ENCODE peak calls at places on chromosomes 2 and 18, in five cellular contexts. R, O, X, U and L are unnamed samples.
A peak's percentile ranks its signal among the peaks of the same experiment; 100 is the strongest.

GRCh38 chr2:234670052-234670451 is 173.2 kb upstream of the ARL4C start:
- DNase-seq in O (no peak), R (no peak), X (peak; percentile 56), U (no peak), L (no peak)

GRCh38 chr2:227862227-227862740 is 9.1 kb upstream of the DAW1 start:
- DNase-seq in X (peak; percentile 50), O (no peak), U (peak; percentile 51), R (no peak), L (no peak)

GRCh38 chr2:216299588-216299987 is 72.7 kb downstream of the MARCHF4 start:
- DNase-seq in U (no peak), R (no peak), X (no peak), O (no peak), L (no peak)

GRCh38 chr18:43392168-43392567 is 114.9 kb upstream of the SYT4 start:
- DNase-seq in X (no peak), O (no peak), R (no peak), U (no peak), L (no peak)

GRCh38 chr2:177430425-177430824 is 37.9 kb downstream of the AGPS start:
- DNase-seq in O (no peak), R (no peak), X (no peak), U (no peak), L (no peak)

GRCh38 chr2:240579071-240579762 is 7.3 kb upstream of the CAPN10 start:
- DNase-seq in X (no peak), O (no peak), R (peak; percentile 43), U (no peak), L (no peak)

GRCh38 chr2:101717041-101717817 is 19.7 kb downstream of the MAP4K4 start:
- DNase-seq in R (peak; percentile 54), O (no peak), X (no peak), U (no peak), L (no peak)

GRCh38 chr2:138090330-138090729 is 126.1 kb downstream of the HNMT start:
- DNase-seq in U (peak; percentile 22), O (no peak), X (no peak), R (peak; percentile 1), L (no peak)

GRCh38 chr2:61807036-61807757 is 46.7 kb downstream of the FAM161A start:
- DNase-seq in X (no peak), R (peak; percentile 55), O (no peak), U (no peak), L (no peak)

GRCh38 chr2:124911560-124911959 is 886.5 kb downstream of the CNTNAP5 start:
- DNase-seq in U (no peak), R (no peak), O (no peak), X (no peak), L (no peak)
- TF ChIP-seq CTCF in U (no peak), R (no peak), O (no peak), X (no peak), L (no peak)

GRCh38 chr2:17541514-17541950 is 1.0 kb downstream of the VSNL1 start:
- DNase-seq in O (no peak), U (no peak), X (no peak), R (no peak), L (no peak)
- H3K4me3 ChIP-seq in O (no peak overlapping the region), U (peak overlapping the region; percentile 65), X (peak overlapping the region; percentile 70), R (no peak overlapping the region), L (no peak overlapping the region)

GRCh38 chr18:22344908-22345670 is 72.6 kb downstream of the CTAGE1 start:
- DNase-seq in O (no peak), X (no peak), U (no peak), R (no peak), L (no peak)
- H3K27me3 ChIP-seq in O (no peaks in the 10 kb centered on the region), X (peaks cover 18% of the 10 kb centered on the region), U (no peaks in the 10 kb centered on the region), R (peaks cover 2% of the 10 kb centered on the region), L (peaks cover 41% of the 10 kb centered on the region)

GRCh38 chr2:46461716-46462171 is 17.6 kb upstream of the TMEM247 start:
- DNase-seq in O (no peak), X (no peak), R (no peak), U (no peak), L (no peak)
- TF ChIP-seq CTCF in O (no peak), X (no peak), R (no peak), U (no peak), L (no peak)

GRCh38 chr18:55097406-55098170 is 138.3 kb upstream of the CCDC68 start:
- DNase-seq in O (no peak), R (no peak), X (no peak), U (no peak), L (no peak)
- H3K4me3 ChIP-seq in O (no peak overlapping the region), R (no peak overlapping the region), X (no peak overlapping the region), U (no peak overlapping the region), L (no peak overlapping the region)

DNA sequence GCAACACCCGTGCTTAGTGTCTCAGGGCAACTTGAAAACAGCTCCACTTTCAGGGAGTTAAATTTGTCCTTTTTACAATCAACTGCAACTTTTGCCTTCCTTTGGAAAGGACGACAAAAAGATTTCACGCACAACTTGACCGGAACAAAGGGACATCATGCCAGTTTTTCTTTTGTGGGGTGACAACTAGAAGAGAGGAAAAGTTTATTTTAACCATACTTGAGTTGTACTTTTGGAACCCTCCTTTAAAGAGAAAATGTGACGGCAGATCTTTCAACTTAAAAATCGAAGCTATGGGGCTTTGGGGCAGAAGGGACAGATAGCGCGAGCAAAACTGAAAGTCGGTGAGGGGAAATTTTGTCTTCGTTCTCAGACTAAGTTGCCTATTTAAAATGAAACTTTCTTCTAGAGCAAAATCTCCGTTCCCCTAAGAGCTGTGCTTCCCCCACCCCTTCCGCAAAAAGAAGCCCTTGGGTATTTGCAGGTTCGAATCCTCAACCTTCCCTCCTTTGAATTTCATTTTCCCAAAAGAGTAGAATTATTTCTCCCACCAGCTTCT is 5.5 kb upstream of the ONECUT2 start:
- DNase-seq in X (no peak), U (no peak), O (no peak), R (no peak), L (no peak)
- H3K27me3 ChIP-seq in X (peaks cover 89% of the 10 kb centered on the region), U (peaks cover 43% of the 10 kb centered on the region), O (peaks cover 31% of the 10 kb centered on the region), R (no peaks in the 10 kb centered on the region), L (peaks cover 51% of the 10 kb centered on the region)

GRCh38 chr2:38551171-38551570 is 51.6 kb downstream of the HNRNPLL start:
- DNase-seq in R (no peak), U (no peak), O (no peak), X (no peak), L (no peak)
- TF ChIP-seq CTCF in R (no peak), U (no peak), O (no peak), X (no peak), L (no peak)

GRCh38 chr18:4352746-4353522 is 102.2 kb downstream of the DLGAP1 start:
- DNase-seq in X (no peak), R (no peak), O (no peak), U (no peak), L (no peak)
- H3K4me3 ChIP-seq in X (no peak overlapping the region), R (no peak overlapping the region), O (no peak overlapping the region), U (no peak overlapping the region), L (no peak overlapping the region)

GRCh38 chr2:26585966-26586365 is 55.2 kb downstream of the CIB4 start:
- DNase-seq in X (no peak), R (no peak), O (peak; percentile 35), U (no peak), L (no peak)

GRCh38 chr2:26588576-26588975 is 52.6 kb downstream of the CIB4 start:
- DNase-seq in R (no peak), O (peak; percentile 42), X (no peak), U (no peak), L (no peak)

GRCh38 chr2:26590439-26590838 is 50.7 kb downstream of the CIB4 start:
- DNase-seq in X (no peak), R (no peak), U (no peak), O (peak; percentile 13), L (no peak)

GRCh38 chr2:26585100-26585499 is 56.1 kb downstream of the CIB4 start:
- DNase-seq in U (no peak), X (no peak), R (no peak), O (peak; percentile 46), L (no peak)

DNA sequence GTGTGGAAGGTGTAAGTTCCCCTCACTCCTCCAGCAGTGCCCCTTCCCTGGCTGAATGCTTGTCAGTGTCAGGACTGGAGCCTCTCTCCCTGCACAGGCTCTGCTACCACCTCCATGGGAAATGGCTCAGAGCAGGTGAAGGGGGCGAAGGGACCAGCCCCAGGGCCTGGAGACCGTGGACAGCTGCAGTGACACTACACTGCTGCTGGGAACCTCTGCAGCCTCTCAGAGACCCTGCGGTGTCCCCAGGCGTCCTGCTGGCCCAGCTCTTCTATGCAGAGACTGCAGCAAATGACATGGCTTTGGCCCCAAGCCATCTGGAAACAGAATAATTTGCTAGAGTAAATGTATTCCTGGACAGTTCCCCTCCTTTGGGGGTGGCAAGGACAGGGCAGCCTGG is 53.2 kb downstream of the CIB4 start:
- DNase-seq in R (no peak), O (peak; percentile 39), X (no peak), U (no peak), L (no peak)
- H3K27me3 ChIP-seq in R (no peaks in the 10 kb centered on the region), O (no peaks in the 10 kb centered on the region), X (peaks cover 43% of the 10 kb centered on the region), U (peaks cover 31% of the 10 kb centered on the region), L (peaks cover 33% of the 10 kb centered on the region)

DNA sequence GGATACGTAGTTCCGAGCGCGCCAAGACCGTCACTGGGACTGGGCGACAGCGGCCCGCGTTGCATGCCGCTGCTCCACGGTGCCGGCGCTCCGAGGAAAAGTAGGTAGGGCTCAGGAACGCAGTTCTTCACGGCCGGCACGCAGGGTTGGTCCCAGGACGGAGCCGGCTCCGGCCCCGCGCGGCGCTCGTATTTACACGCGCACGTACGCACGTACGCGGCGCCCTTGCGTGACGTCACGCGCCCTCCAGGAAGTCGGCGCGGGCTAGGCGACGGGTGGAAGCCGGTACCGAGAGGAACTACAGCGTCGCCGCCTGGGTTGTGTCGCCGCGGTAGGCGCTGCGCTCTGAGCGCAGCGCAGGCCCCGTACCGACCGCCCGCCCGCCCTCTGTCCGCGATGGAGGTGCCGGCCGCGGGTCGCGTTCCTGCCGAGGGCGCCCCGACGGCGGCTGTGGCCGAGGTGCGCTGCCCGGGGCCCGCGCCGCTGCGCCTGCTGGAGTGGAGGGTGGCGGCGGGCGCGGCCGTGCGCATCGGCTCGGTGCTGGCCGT is at the start of gene CTDP1:
- DNase-seq in X (no peak), O (peak; percentile 97), U (peak; percentile 81), R (no peak), L (no peak)
- TF ChIP-seq CTCF in X (no peak), O (no peak), U (no peak), R (no peak), L (peak; percentile 2)